ENCODE peak calls at places on chromosomes 12 and 14, in eight cellular contexts. One of them, this sample, is unnamed.

GRCh38 chr12:76866726-76867125 is 12.1 kb downstream of the CSRP2 start:
- DNase-seq in M059J: peak; percentile 35
- DNase-seq in lower leg skin: no peak
- DNase-seq in stimulated activated naive B cell treated with anti-CD40 and anti-IgM and Interleukin-4, amounts not matched to agents 10 μg/mL and 1 μg/mL and 100 μg/mL, for 72 hours: no peak
- DNase-seq in activated CD4-positive, alpha-beta T cell treated with anti-CD3 and anti-CD28 coated beads for 4 hours: no peak
- DNase-seq in foreskin fibroblast: peak; percentile 87
- DNase-seq in heart right ventricle: no peak
- DNase-seq in activated naive CD4-positive, alpha-beta T cell treated with anti-CD3 and anti-CD28 coated beads, Interleukin-2, amount 50 U/mL, for 16 hours: no peak
- DNase-seq in this sample: no peak

GRCh38 chr12:56716458-56716857 is 8.6 kb downstream of the NACA start:
- DNase-seq in M059J: no peak
- DNase-seq in lower leg skin: peak; percentile 45
- DNase-seq in stimulated activated naive B cell treated with anti-CD40 and anti-IgM and Interleukin-4, amounts not matched to agents 10 μg/mL and 1 μg/mL and 100 μg/mL, for 72 hours: no peak
- DNase-seq in activated CD4-positive, alpha-beta T cell treated with anti-CD3 and anti-CD28 coated beads for 4 hours: no peak
- DNase-seq in foreskin fibroblast: no peak
- DNase-seq in heart right ventricle: no peak
- DNase-seq in activated naive CD4-positive, alpha-beta T cell treated with anti-CD3 and anti-CD28 coated beads, Interleukin-2, amount 50 U/mL, for 16 hours: no peak
- DNase-seq in this sample: no peak

GRCh38 chr14:50432131-50432530 is 35.5 kb upstream of the CDKL1 start:
- DNase-seq in M059J: no peak
- DNase-seq in lower leg skin: no peak
- DNase-seq in stimulated activated naive B cell treated with anti-CD40 and anti-IgM and Interleukin-4, amounts not matched to agents 10 μg/mL and 1 μg/mL and 100 μg/mL, for 72 hours: no peak
- DNase-seq in activated CD4-positive, alpha-beta T cell treated with anti-CD3 and anti-CD28 coated beads for 4 hours: no peak
- DNase-seq in foreskin fibroblast: no peak
- DNase-seq in heart right ventricle: no peak
- DNase-seq in activated naive CD4-positive, alpha-beta T cell treated with anti-CD3 and anti-CD28 coated beads, Interleukin-2, amount 50 U/mL, for 16 hours: no peak
- DNase-seq in this sample: no peak

GRCh38 chr12:95208678-95209077 is 8.6 kb downstream of the FGD6 start:
- DNase-seq in M059J: no peak
- DNase-seq in lower leg skin: no peak
- DNase-seq in stimulated activated naive B cell treated with anti-CD40 and anti-IgM and Interleukin-4, amounts not matched to agents 10 μg/mL and 1 μg/mL and 100 μg/mL, for 72 hours: no peak
- DNase-seq in activated CD4-positive, alpha-beta T cell treated with anti-CD3 and anti-CD28 coated beads for 4 hours: no peak
- DNase-seq in foreskin fibroblast: no peak
- DNase-seq in heart right ventricle: no peak
- DNase-seq in activated naive CD4-positive, alpha-beta T cell treated with anti-CD3 and anti-CD28 coated beads, Interleukin-2, amount 50 U/mL, for 16 hours: no peak
- DNase-seq in this sample: no peak

GRCh38 chr14:68975667-68976066 is 3.4 kb downstream of the ACTN1 start:
- DNase-seq in M059J: peak; percentile 84
- DNase-seq in lower leg skin: peak; percentile 91
- DNase-seq in stimulated activated naive B cell treated with anti-CD40 and anti-IgM and Interleukin-4, amounts not matched to agents 10 μg/mL and 1 μg/mL and 100 μg/mL, for 72 hours: no peak
- DNase-seq in activated CD4-positive, alpha-beta T cell treated with anti-CD3 and anti-CD28 coated beads for 4 hours: no peak
- DNase-seq in foreskin fibroblast: peak; percentile 82
- DNase-seq in heart right ventricle: no peak
- DNase-seq in activated naive CD4-positive, alpha-beta T cell treated with anti-CD3 and anti-CD28 coated beads, Interleukin-2, amount 50 U/mL, for 16 hours: no peak
- DNase-seq in this sample: no peak

GRCh38 chr14:94575730-94576585 is 5.3 kb upstream of the SERPINA5 start:
- DNase-seq in M059J: peak; percentile 53
- DNase-seq in lower leg skin: peak; percentile 69
- DNase-seq in stimulated activated naive B cell treated with anti-CD40 and anti-IgM and Interleukin-4, amounts not matched to agents 10 μg/mL and 1 μg/mL and 100 μg/mL, for 72 hours: no peak
- DNase-seq in activated CD4-positive, alpha-beta T cell treated with anti-CD3 and anti-CD28 coated beads for 4 hours: no peak
- DNase-seq in foreskin fibroblast: no peak
- DNase-seq in heart right ventricle: no peak
- DNase-seq in activated naive CD4-positive, alpha-beta T cell treated with anti-CD3 and anti-CD28 coated beads, Interleukin-2, amount 50 U/mL, for 16 hours: no peak
- DNase-seq in this sample: no peak

GRCh38 chr12:117020536-117021220 is 78.5 kb downstream of the TESC start:
- DNase-seq in M059J: no peak
- DNase-seq in lower leg skin: peak; percentile 70
- DNase-seq in stimulated activated naive B cell treated with anti-CD40 and anti-IgM and Interleukin-4, amounts not matched to agents 10 μg/mL and 1 μg/mL and 100 μg/mL, for 72 hours: no peak
- DNase-seq in activated CD4-positive, alpha-beta T cell treated with anti-CD3 and anti-CD28 coated beads for 4 hours: no peak
- DNase-seq in foreskin fibroblast: no peak
- DNase-seq in heart right ventricle: no peak
- DNase-seq in activated naive CD4-positive, alpha-beta T cell treated with anti-CD3 and anti-CD28 coated beads, Interleukin-2, amount 50 U/mL, for 16 hours: no peak
- DNase-seq in this sample: no peak

GRCh38 chr12:68609955-68610434 is 704 bp upstream of the RAP1B start:
- DNase-seq in M059J: peak; percentile 68
- DNase-seq in lower leg skin: no peak
- DNase-seq in stimulated activated naive B cell treated with anti-CD40 and anti-IgM and Interleukin-4, amounts not matched to agents 10 μg/mL and 1 μg/mL and 100 μg/mL, for 72 hours: no peak
- DNase-seq in activated CD4-positive, alpha-beta T cell treated with anti-CD3 and anti-CD28 coated beads for 4 hours: no peak
- DNase-seq in foreskin fibroblast: no peak
- DNase-seq in heart right ventricle: no peak
- DNase-seq in activated naive CD4-positive, alpha-beta T cell treated with anti-CD3 and anti-CD28 coated beads, Interleukin-2, amount 50 U/mL, for 16 hours: no peak
- DNase-seq in this sample: peak; percentile 31

GRCh38 chr12:111451649-111452129 is 46.0 kb downstream of the SH2B3 start:
- DNase-seq in M059J: peak; percentile 55
- DNase-seq in lower leg skin: peak; percentile 54
- DNase-seq in stimulated activated naive B cell treated with anti-CD40 and anti-IgM and Interleukin-4, amounts not matched to agents 10 μg/mL and 1 μg/mL and 100 μg/mL, for 72 hours: no peak
- DNase-seq in activated CD4-positive, alpha-beta T cell treated with anti-CD3 and anti-CD28 coated beads for 4 hours: no peak
- DNase-seq in foreskin fibroblast: peak; percentile 76
- DNase-seq in heart right ventricle: no peak
- DNase-seq in activated naive CD4-positive, alpha-beta T cell treated with anti-CD3 and anti-CD28 coated beads, Interleukin-2, amount 50 U/mL, for 16 hours: no peak
- DNase-seq in this sample: no peak

GRCh38 chr12:10190558-10191388 is 11.9 kb downstream of the TMEM52B start:
- DNase-seq in M059J: peak; percentile 83
- DNase-seq in lower leg skin: no peak
- DNase-seq in stimulated activated naive B cell treated with anti-CD40 and anti-IgM and Interleukin-4, amounts not matched to agents 10 μg/mL and 1 μg/mL and 100 μg/mL, for 72 hours: peak; percentile 45
- DNase-seq in activated CD4-positive, alpha-beta T cell treated with anti-CD3 and anti-CD28 coated beads for 4 hours: peak; percentile 36
- DNase-seq in foreskin fibroblast: peak; percentile 75
- DNase-seq in heart right ventricle: peak; percentile 27
- DNase-seq in activated naive CD4-positive, alpha-beta T cell treated with anti-CD3 and anti-CD28 coated beads, Interleukin-2, amount 50 U/mL, for 16 hours: peak; percentile 51
- DNase-seq in this sample: peak; percentile 50

GRCh38 chr12:74903522-74903921 is 306.1 kb downstream of the KCNC2 start:
- DNase-seq in M059J: no peak
- DNase-seq in lower leg skin: no peak
- DNase-seq in stimulated activated naive B cell treated with anti-CD40 and anti-IgM and Interleukin-4, amounts not matched to agents 10 μg/mL and 1 μg/mL and 100 μg/mL, for 72 hours: no peak
- DNase-seq in activated CD4-positive, alpha-beta T cell treated with anti-CD3 and anti-CD28 coated beads for 4 hours: no peak
- DNase-seq in foreskin fibroblast: no peak
- DNase-seq in heart right ventricle: no peak
- DNase-seq in activated naive CD4-positive, alpha-beta T cell treated with anti-CD3 and anti-CD28 coated beads, Interleukin-2, amount 50 U/mL, for 16 hours: no peak
- DNase-seq in this sample: no peak

GRCh38 chr14:22388669-22389625 is 200.1 kb downstream of the DAD1 start:
- DNase-seq in M059J: peak; percentile 63
- DNase-seq in lower leg skin: no peak
- DNase-seq in stimulated activated naive B cell treated with anti-CD40 and anti-IgM and Interleukin-4, amounts not matched to agents 10 μg/mL and 1 μg/mL and 100 μg/mL, for 72 hours: no peak
- DNase-seq in activated CD4-positive, alpha-beta T cell treated with anti-CD3 and anti-CD28 coated beads for 4 hours: no peak
- DNase-seq in foreskin fibroblast: peak; percentile 37
- DNase-seq in heart right ventricle: no peak
- DNase-seq in activated naive CD4-positive, alpha-beta T cell treated with anti-CD3 and anti-CD28 coated beads, Interleukin-2, amount 50 U/mL, for 16 hours: no peak
- DNase-seq in this sample: no peak

GRCh38 chr14:66638688-66639087 is 130.7 kb downstream of the GPHN start:
- DNase-seq in M059J: peak; percentile 36
- DNase-seq in lower leg skin: no peak
- DNase-seq in stimulated activated naive B cell treated with anti-CD40 and anti-IgM and Interleukin-4, amounts not matched to agents 10 μg/mL and 1 μg/mL and 100 μg/mL, for 72 hours: no peak
- DNase-seq in activated CD4-positive, alpha-beta T cell treated with anti-CD3 and anti-CD28 coated beads for 4 hours: no peak
- DNase-seq in foreskin fibroblast: peak; percentile 58
- DNase-seq in heart right ventricle: no peak
- DNase-seq in activated naive CD4-positive, alpha-beta T cell treated with anti-CD3 and anti-CD28 coated beads, Interleukin-2, amount 50 U/mL, for 16 hours: no peak
- DNase-seq in this sample: no peak

GRCh38 chr12:109711596-109712461 is 1.8 kb upstream of the FAM222A start:
- DNase-seq in M059J: no peak
- DNase-seq in lower leg skin: no peak
- DNase-seq in stimulated activated naive B cell treated with anti-CD40 and anti-IgM and Interleukin-4, amounts not matched to agents 10 μg/mL and 1 μg/mL and 100 μg/mL, for 72 hours: no peak
- DNase-seq in activated CD4-positive, alpha-beta T cell treated with anti-CD3 and anti-CD28 coated beads for 4 hours: no peak
- DNase-seq in foreskin fibroblast: no peak
- DNase-seq in heart right ventricle: peak; percentile 46
- DNase-seq in activated naive CD4-positive, alpha-beta T cell treated with anti-CD3 and anti-CD28 coated beads, Interleukin-2, amount 50 U/mL, for 16 hours: no peak
- DNase-seq in this sample: no peak

GRCh38 chr14:49970474-49971147 is 77.7 kb downstream of the ARF6 start:
- DNase-seq in M059J: no peak
- DNase-seq in lower leg skin: peak; percentile 80
- DNase-seq in stimulated activated naive B cell treated with anti-CD40 and anti-IgM and Interleukin-4, amounts not matched to agents 10 μg/mL and 1 μg/mL and 100 μg/mL, for 72 hours: peak; percentile 2
- DNase-seq in activated CD4-positive, alpha-beta T cell treated with anti-CD3 and anti-CD28 coated beads for 4 hours: no peak
- DNase-seq in foreskin fibroblast: peak; percentile 84
- DNase-seq in heart right ventricle: no peak
- DNase-seq in activated naive CD4-positive, alpha-beta T cell treated with anti-CD3 and anti-CD28 coated beads, Interleukin-2, amount 50 U/mL, for 16 hours: no peak
- DNase-seq in this sample: no peak

GRCh38 chr12:64203036-64203435 is 19.1 kb downstream of the KICS2 start:
- DNase-seq in M059J: no peak
- DNase-seq in lower leg skin: no peak
- DNase-seq in stimulated activated naive B cell treated with anti-CD40 and anti-IgM and Interleukin-4, amounts not matched to agents 10 μg/mL and 1 μg/mL and 100 μg/mL, for 72 hours: no peak
- DNase-seq in activated CD4-positive, alpha-beta T cell treated with anti-CD3 and anti-CD28 coated beads for 4 hours: no peak
- DNase-seq in foreskin fibroblast: no peak
- DNase-seq in heart right ventricle: no peak
- DNase-seq in activated naive CD4-positive, alpha-beta T cell treated with anti-CD3 and anti-CD28 coated beads, Interleukin-2, amount 50 U/mL, for 16 hours: no peak
- DNase-seq in this sample: no peak

GRCh38 chr14:105881021-105881930 is 354.9 kb downstream of the TMEM121 start:
- DNase-seq in M059J: no peak
- DNase-seq in lower leg skin: peak; percentile 68
- DNase-seq in stimulated activated naive B cell treated with anti-CD40 and anti-IgM and Interleukin-4, amounts not matched to agents 10 μg/mL and 1 μg/mL and 100 μg/mL, for 72 hours: no peak
- DNase-seq in activated CD4-positive, alpha-beta T cell treated with anti-CD3 and anti-CD28 coated beads for 4 hours: no peak
- DNase-seq in foreskin fibroblast: no peak
- DNase-seq in heart right ventricle: peak; percentile 3
- DNase-seq in activated naive CD4-positive, alpha-beta T cell treated with anti-CD3 and anti-CD28 coated beads, Interleukin-2, amount 50 U/mL, for 16 hours: peak; percentile 5
- DNase-seq in this sample: peak; percentile 5

GRCh38 chr12:12749433-12749832 is 32.3 kb downstream of the CDKN1B start:
- DNase-seq in M059J: peak; percentile 43
- DNase-seq in lower leg skin: no peak
- DNase-seq in stimulated activated naive B cell treated with anti-CD40 and anti-IgM and Interleukin-4, amounts not matched to agents 10 μg/mL and 1 μg/mL and 100 μg/mL, for 72 hours: no peak
- DNase-seq in activated CD4-positive, alpha-beta T cell treated with anti-CD3 and anti-CD28 coated beads for 4 hours: no peak
- DNase-seq in foreskin fibroblast: no peak
- DNase-seq in heart right ventricle: no peak
- DNase-seq in activated naive CD4-positive, alpha-beta T cell treated with anti-CD3 and anti-CD28 coated beads, Interleukin-2, amount 50 U/mL, for 16 hours: no peak
- DNase-seq in this sample: no peak

GRCh38 chr14:50985816-50986396 is 41.6 kb upstream of the PYGL start:
- DNase-seq in M059J: no peak
- DNase-seq in lower leg skin: no peak
- DNase-seq in stimulated activated naive B cell treated with anti-CD40 and anti-IgM and Interleukin-4, amounts not matched to agents 10 μg/mL and 1 μg/mL and 100 μg/mL, for 72 hours: no peak
- DNase-seq in activated CD4-positive, alpha-beta T cell treated with anti-CD3 and anti-CD28 coated beads for 4 hours: no peak
- DNase-seq in foreskin fibroblast: no peak
- DNase-seq in heart right ventricle: no peak
- DNase-seq in activated naive CD4-positive, alpha-beta T cell treated with anti-CD3 and anti-CD28 coated beads, Interleukin-2, amount 50 U/mL, for 16 hours: no peak
- DNase-seq in this sample: no peak